ENCODE peak calls at places on chromosomes 16 and 17, in seven cellular contexts. One of them, this sample, is unnamed.

GRCh38 chr17:14737984-14738651 is 437.2 kb downstream of the HS3ST3B1 start:
- DNase-seq in GOT3: peak; percentile 92
- DNase-seq in naive B cell: no peak
- DNase-seq in mesenchymal stem cell: peak; percentile 99
- DNase-seq in left kidney: no peak
- DNase-seq in NCI-H1092 treated with DMSO at 0.1 percent for 48 hours: no peak
- DNase-seq in hepatic stellate cell: peak; percentile 94
- DNase-seq in this sample: peak; percentile 97

GRCh38 chr17:39527220-39527813 is 66.0 kb downstream of the CDK12 start:
- DNase-seq in NCI-H1092 treated with DMSO at 0.1 percent for 48 hours: no peak
- DNase-seq in naive B cell: peak; percentile 14
- DNase-seq in left kidney: peak; percentile 21
- DNase-seq in mesenchymal stem cell: peak; percentile 30
- DNase-seq in hepatic stellate cell: no peak
- DNase-seq in GOT3: no peak
- DNase-seq in this sample: peak; percentile 25

GRCh38 chr17:50059759-50060273 is 3.9 kb downstream of the ITGA3 start:
- DNase-seq in NCI-H1092 treated with DMSO at 0.1 percent for 48 hours: no peak
- DNase-seq in mesenchymal stem cell: peak; percentile 77
- DNase-seq in GOT3: no peak
- DNase-seq in left kidney: no peak
- DNase-seq in naive B cell: no peak
- DNase-seq in hepatic stellate cell: peak; percentile 78
- DNase-seq in this sample: peak; percentile 68

GRCh38 chr17:42937712-42938596 is 26.3 kb downstream of the AARSD1 start:
- DNase-seq in naive B cell: peak; percentile 5
- DNase-seq in left kidney: peak; percentile 78
- DNase-seq in GOT3: peak; percentile 6
- DNase-seq in mesenchymal stem cell: peak; percentile 69
- DNase-seq in hepatic stellate cell: peak; percentile 66
- DNase-seq in NCI-H1092 treated with DMSO at 0.1 percent for 48 hours: peak; percentile 72
- DNase-seq in this sample: peak; percentile 55

GRCh38 chr16:24525970-24526559 is 13.3 kb upstream of the RBBP6 start:
- DNase-seq in NCI-H1092 treated with DMSO at 0.1 percent for 48 hours: no peak
- DNase-seq in GOT3: no peak
- DNase-seq in mesenchymal stem cell: no peak
- DNase-seq in naive B cell: no peak
- DNase-seq in left kidney: no peak
- DNase-seq in hepatic stellate cell: no peak
- DNase-seq in this sample: peak; percentile 22

GRCh38 chr17:73532441-73532901 is 111.8 kb downstream of the SDK2 start:
- DNase-seq in mesenchymal stem cell: no peak
- DNase-seq in naive B cell: no peak
- DNase-seq in NCI-H1092 treated with DMSO at 0.1 percent for 48 hours: no peak
- DNase-seq in hepatic stellate cell: no peak
- DNase-seq in left kidney: peak; percentile 83
- DNase-seq in GOT3: no peak
- DNase-seq in this sample: no peak

GRCh38 chr17:51653902-51654301 is 393.6 kb downstream of the UTP18 start:
- DNase-seq in left kidney: peak; percentile 72
- DNase-seq in GOT3: no peak
- DNase-seq in mesenchymal stem cell: no peak
- DNase-seq in NCI-H1092 treated with DMSO at 0.1 percent for 48 hours: no peak
- DNase-seq in hepatic stellate cell: no peak
- DNase-seq in naive B cell: no peak
- DNase-seq in this sample: no peak

GRCh38 chr17:67095803-67096202 is 51.4 kb downstream of the CACNG1 start:
- DNase-seq in naive B cell: no peak
- DNase-seq in GOT3: no peak
- DNase-seq in NCI-H1092 treated with DMSO at 0.1 percent for 48 hours: no peak
- DNase-seq in mesenchymal stem cell: peak; percentile 20
- DNase-seq in hepatic stellate cell: no peak
- DNase-seq in left kidney: no peak
- DNase-seq in this sample: peak; percentile 69

GRCh38 chr16:78436846-78437245 is 337.4 kb downstream of the WWOX start:
- DNase-seq in naive B cell: no peak
- DNase-seq in hepatic stellate cell: no peak
- DNase-seq in left kidney: no peak
- DNase-seq in NCI-H1092 treated with DMSO at 0.1 percent for 48 hours: no peak
- DNase-seq in GOT3: no peak
- DNase-seq in mesenchymal stem cell: no peak
- DNase-seq in this sample: no peak

GRCh38 chr17:18324140-18325049 is 9.3 kb downstream of the SMCR8 start:
- DNase-seq in mesenchymal stem cell: no peak
- DNase-seq in naive B cell: no peak
- DNase-seq in hepatic stellate cell: no peak
- DNase-seq in NCI-H1092 treated with DMSO at 0.1 percent for 48 hours: no peak
- DNase-seq in GOT3: no peak
- DNase-seq in left kidney: no peak
- DNase-seq in this sample: no peak

GRCh38 chr17:73588291-73589095 is 55.8 kb downstream of the SDK2 start:
- DNase-seq in hepatic stellate cell: no peak
- DNase-seq in left kidney: peak; percentile 22
- DNase-seq in mesenchymal stem cell: no peak
- DNase-seq in naive B cell: peak; percentile 15
- DNase-seq in GOT3: no peak
- DNase-seq in NCI-H1092 treated with DMSO at 0.1 percent for 48 hours: no peak
- DNase-seq in this sample: no peak

GRCh38 chr17:71438631-71439146 is 682.1 kb upstream of the SOX9 start:
- DNase-seq in GOT3: peak; percentile 16
- DNase-seq in NCI-H1092 treated with DMSO at 0.1 percent for 48 hours: peak; percentile 79
- DNase-seq in mesenchymal stem cell: peak; percentile 98
- DNase-seq in left kidney: peak; percentile 80
- DNase-seq in hepatic stellate cell: peak; percentile 38
- DNase-seq in naive B cell: no peak
- DNase-seq in this sample: peak; percentile 92

GRCh38 chr17:74474043-74474792 is 7.8 kb downstream of the CD300A start:
- DNase-seq in mesenchymal stem cell: no peak
- DNase-seq in hepatic stellate cell: no peak
- DNase-seq in naive B cell: no peak
- DNase-seq in NCI-H1092 treated with DMSO at 0.1 percent for 48 hours: no peak
- DNase-seq in left kidney: no peak
- DNase-seq in GOT3: no peak
- DNase-seq in this sample: no peak

GRCh38 chr16:71460246-71460645 is 1.8 kb downstream of the ZNF23 start:
- DNase-seq in left kidney: no peak
- DNase-seq in GOT3: no peak
- DNase-seq in naive B cell: no peak
- DNase-seq in mesenchymal stem cell: peak; percentile 69
- DNase-seq in hepatic stellate cell: peak; percentile 72
- DNase-seq in NCI-H1092 treated with DMSO at 0.1 percent for 48 hours: no peak
- DNase-seq in this sample: peak; percentile 69

GRCh38 chr16:75462804-75463203 is 1.7 kb downstream of the TMEM170A start:
- DNase-seq in naive B cell: peak; percentile 18
- DNase-seq in left kidney: no peak
- DNase-seq in mesenchymal stem cell: peak; percentile 50
- DNase-seq in hepatic stellate cell: no peak
- DNase-seq in NCI-H1092 treated with DMSO at 0.1 percent for 48 hours: no peak
- DNase-seq in GOT3: no peak
- DNase-seq in this sample: no peak

GRCh38 chr17:72890711-72891110 is 201.8 kb downstream of the SLC39A11 start:
- DNase-seq in hepatic stellate cell: peak; percentile 22
- DNase-seq in naive B cell: no peak
- DNase-seq in GOT3: no peak
- DNase-seq in left kidney: no peak
- DNase-seq in mesenchymal stem cell: no peak
- DNase-seq in NCI-H1092 treated with DMSO at 0.1 percent for 48 hours: no peak
- DNase-seq in this sample: peak; percentile 21

GRCh38 chr17:74211141-74211928 is 2.0 kb upstream of the TTYH2 start:
- DNase-seq in hepatic stellate cell: no peak
- DNase-seq in naive B cell: no peak
- DNase-seq in GOT3: no peak
- DNase-seq in NCI-H1092 treated with DMSO at 0.1 percent for 48 hours: no peak
- DNase-seq in left kidney: peak; percentile 71
- DNase-seq in mesenchymal stem cell: peak; percentile 37
- DNase-seq in this sample: peak; percentile 24

GRCh38 chr16:67349172-67349571 is 22.6 kb downstream of the LRRC36 start:
- DNase-seq in GOT3: no peak
- DNase-seq in mesenchymal stem cell: peak; percentile 49
- DNase-seq in naive B cell: peak; percentile 33
- DNase-seq in left kidney: peak; percentile 29
- DNase-seq in hepatic stellate cell: no peak
- DNase-seq in NCI-H1092 treated with DMSO at 0.1 percent for 48 hours: peak; percentile 20
- DNase-seq in this sample: peak; percentile 26

GRCh38 chr17:16886655-16887322 is 85.1 kb downstream of the TNFRSF13B start:
- DNase-seq in NCI-H1092 treated with DMSO at 0.1 percent for 48 hours: no peak
- DNase-seq in GOT3: no peak
- DNase-seq in mesenchymal stem cell: no peak
- DNase-seq in naive B cell: no peak
- DNase-seq in hepatic stellate cell: no peak
- DNase-seq in left kidney: no peak
- DNase-seq in this sample: no peak

GRCh38 chr17:78724999-78725398 is 57.1 kb downstream of the CYTH1 start:
- DNase-seq in mesenchymal stem cell: no peak
- DNase-seq in left kidney: no peak
- DNase-seq in GOT3: no peak
- DNase-seq in hepatic stellate cell: no peak
- DNase-seq in naive B cell: no peak
- DNase-seq in NCI-H1092 treated with DMSO at 0.1 percent for 48 hours: no peak
- DNase-seq in this sample: no peak

This sample was measured in amniotic epithelial cell.